ENCODE peak calls at places on chromosomes 12 and 14, in nine cellular contexts. U, P, N, Z, M, B, R, G and Y are unnamed samples.

GRCh38 chr12:77888611-77889010 is 57.9 kb downstream of the NAV3 start:
- DNase-seq in U (peak), P (peak), N (no peak), Z (no peak), M (no peak), B (no peak), R (peak), G (peak), Y (no peak)

GRCh38 chr12:130162267-130162666 is at the start of gene FZD10:
- DNase-seq in U (no peak), P (peak), N (no peak), Z (peak), M (peak), B (no peak), R (no peak), G (no peak), Y (no peak)

GRCh38 chr12:69966839-69967238 is 141.8 kb downstream of the MYRFL start:
- DNase-seq in U (no peak), P (peak), N (no peak), Z (no peak), M (no peak), B (no peak), R (no peak), G (no peak), Y (no peak)

GRCh38 chr12:124828264-124829007 is 35.2 kb downstream of the SCARB1 start:
- DNase-seq in U (no peak), P (peak), N (peak), Z (peak), M (no peak), B (peak), R (peak), G (no peak), Y (no peak)

GRCh38 chr14:67618617-67619063 is 1.1 kb upstream of the ARG2 start:
- DNase-seq in U (peak), P (peak), N (no peak), Z (no peak), M (peak), B (peak), R (peak), G (no peak), Y (peak)

GRCh38 chr12:19643635-19644034 is 204.3 kb downstream of the AEBP2 start:
- DNase-seq in U (peak), P (peak), N (peak), Z (peak), M (peak), B (peak), R (peak), G (peak), Y (no peak)

GRCh38 chr12:123602651-123603195 is 824 bp downstream of the DDX55 start:
- DNase-seq in U (no peak), P (no peak), N (no peak), Z (no peak), M (no peak), B (no peak), R (peak), G (no peak), Y (no peak)

GRCh38 chr14:94115068-94115591 is 4.6 kb downstream of the IFI27 start:
- DNase-seq in U (no peak), P (no peak), N (peak), Z (no peak), M (no peak), B (no peak), R (peak), G (no peak), Y (no peak)

GRCh38 chr14:91892918-91893527 is 25.7 kb upstream of the TC2N start:
- DNase-seq in U (no peak), P (peak), N (no peak), Z (peak), M (peak), B (peak), R (peak), G (no peak), Y (no peak)

GRCh38 chr12:6699989-6700645 is 498 bp downstream of the PIANP start:
- DNase-seq in U (no peak), P (no peak), N (no peak), Z (peak), M (peak), B (peak), R (no peak), G (no peak), Y (no peak)

GRCh38 chr12:27109339-27110023 is 27.1 kb upstream of the C12orf71 start:
- DNase-seq in U (peak), P (no peak), N (no peak), Z (no peak), M (no peak), B (no peak), R (no peak), G (no peak), Y (no peak)

GRCh38 chr14:71551291-71551955 is 380.8 kb upstream of the RGS6 start:
- DNase-seq in U (peak), P (no peak), N (no peak), Z (peak), M (no peak), B (no peak), R (peak), G (no peak), Y (no peak)

GRCh38 chr14:57871487-57872080 is 5.7 kb upstream of the SLC35F4 start:
- DNase-seq in U (peak), P (peak), N (peak), Z (no peak), M (peak), B (peak), R (peak), G (no peak), Y (no peak)

GRCh38 chr14:51654549-51654879 is 2.8 kb downstream of the FRMD6 start:
- DNase-seq in U (no peak), P (no peak), N (no peak), Z (no peak), M (no peak), B (no peak), R (no peak), G (no peak), Y (no peak)

GRCh38 chr14:39318574-39318973 is 84.9 kb downstream of the MIA2 start:
- DNase-seq in U (no peak), P (no peak), N (no peak), Z (no peak), M (no peak), B (no peak), R (no peak), G (no peak), Y (no peak)